ENCODE peak calls at places on chromosomes 4 and X, in four cellular contexts. One of them, this sample, is unnamed.
A peak's percentile ranks its signal among the peaks of the same experiment; 100 is the strongest.

GRCh38 chrX:40734956-40735317 is 405 bp downstream of the MED14 start:
- DNase-seq in HepG2: no peak
- DNase-seq in WTC11: no peak
- DNase-seq in K562: no peak
- DNase-seq in this sample: no peak

GRCh38 chr4:81676552-81676951 is 204.8 kb upstream of the RASGEF1B start:
- DNase-seq in WTC11: no peak
- DNase-seq in HepG2: no peak
- DNase-seq in K562: no peak
- DNase-seq in this sample: no peak

GRCh38 chr4:168931215-168931650 is 78.8 kb downstream of the CBR4 start:
- DNase-seq in HepG2: no peak
- DNase-seq in K562: no peak
- DNase-seq in WTC11: no peak
- DNase-seq in this sample: no peak

GRCh38 chr4:38160487-38161207 is 200.4 kb downstream of the PTTG2 start:
- DNase-seq in K562: peak; percentile 23
- DNase-seq in HepG2: peak; percentile 98
- DNase-seq in WTC11: no peak
- DNase-seq in this sample: peak; percentile 69

GRCh38 chr4:73375328-73375741 is 28.8 kb upstream of the ALB start:
- DNase-seq in HepG2: peak; percentile 89
- DNase-seq in K562: no peak
- DNase-seq in WTC11: no peak
- DNase-seq in this sample: no peak

GRCh38 chr4:15562623-15563022 is 92.5 kb downstream of the FBXL5 start:
- DNase-seq in HepG2: no peak
- DNase-seq in K562: no peak
- DNase-seq in WTC11: no peak
- DNase-seq in this sample: no peak

GRCh38 chrX:133171962-133172708 is 46.0 kb downstream of the TFDP3 start:
- DNase-seq in HepG2: no peak
- DNase-seq in K562: no peak
- DNase-seq in WTC11: no peak
- DNase-seq in this sample: no peak

GRCh38 chrX:9482408-9482807 is 17.6 kb downstream of the TBL1X start:
- DNase-seq in WTC11: no peak
- DNase-seq in K562: no peak
- DNase-seq in HepG2: no peak
- DNase-seq in this sample: no peak

GRCh38 chr4:186500721-186501304 is 54.6 kb downstream of the MTNR1A start:
- DNase-seq in HepG2: no peak
- DNase-seq in WTC11: peak; percentile 16
- DNase-seq in K562: peak; percentile 82
- DNase-seq in this sample: no peak

GRCh38 chrX:153957224-153957623 is 12.8 kb upstream of the RENBP start:
- DNase-seq in HepG2: no peak
- DNase-seq in WTC11: no peak
- DNase-seq in K562: no peak
- DNase-seq in this sample: no peak

GRCh38 chrX:9302400-9302799 is 162.5 kb upstream of the TBL1X start:
- DNase-seq in HepG2: no peak
- DNase-seq in WTC11: no peak
- DNase-seq in K562: no peak
- DNase-seq in this sample: no peak

GRCh38 chr4:159210975-159211374 is 108.1 kb downstream of the RAPGEF2 start:
- DNase-seq in HepG2: no peak
- DNase-seq in K562: no peak
- DNase-seq in WTC11: no peak
- DNase-seq in this sample: no peak

GRCh38 chrX:68438575-68438974 is 5.3 kb upstream of the OPHN1 start:
- DNase-seq in WTC11: no peak
- DNase-seq in K562: peak; percentile 20
- DNase-seq in HepG2: peak; percentile 30
- DNase-seq in this sample: no peak

GRCh38 chrX:77668391-77669237 is 117.4 kb downstream of the ATRX start:
- DNase-seq in HepG2: peak; percentile 1
- DNase-seq in K562: no peak
- DNase-seq in WTC11: no peak
- DNase-seq in this sample: no peak

GRCh38 chrX:132843387-132843786 is 115.0 kb downstream of the HS6ST2 start:
- DNase-seq in WTC11: no peak
- DNase-seq in K562: no peak
- DNase-seq in HepG2: no peak
- DNase-seq in this sample: no peak

GRCh38 chr4:52588097-52588496 is 71.0 kb downstream of the USP46 start:
- DNase-seq in WTC11: peak; percentile 64
- DNase-seq in K562: peak; percentile 51
- DNase-seq in HepG2: peak; percentile 33
- DNase-seq in this sample: no peak

GRCh38 chr4:112509243-112510190 is 6.5 kb downstream of the NEUROG2 start:
- DNase-seq in K562: no peak
- DNase-seq in HepG2: no peak
- DNase-seq in WTC11: peak; percentile 35
- DNase-seq in this sample: no peak

GRCh38 chr4:39514888-39515401 is 12.3 kb downstream of the UGDH start:
- DNase-seq in HepG2: peak; percentile 99
- DNase-seq in WTC11: no peak
- DNase-seq in K562: no peak
- DNase-seq in this sample: no peak

GRCh38 chrX:153657161-153657560 is 10.2 kb downstream of the DUSP9 start:
- DNase-seq in WTC11: no peak
- DNase-seq in HepG2: no peak
- DNase-seq in K562: no peak
- DNase-seq in this sample: no peak

GRCh38 chr4:38488891-38489861 is 174.8 kb upstream of the KLF3 start:
- DNase-seq in WTC11: peak; percentile 37
- DNase-seq in HepG2: no peak
- DNase-seq in K562: no peak
- DNase-seq in this sample: no peak

GRCh38 chr4:175614880-175615279 is 197.2 kb downstream of the GPM6A start:
- DNase-seq in WTC11: no peak
- DNase-seq in HepG2: no peak
- DNase-seq in K562: no peak
- DNase-seq in this sample: no peak

GRCh38 chrX:150478496-150479492 is 89.6 kb upstream of the MTM1 start:
- DNase-seq in HepG2: no peak
- DNase-seq in WTC11: no peak
- DNase-seq in K562: no peak
- DNase-seq in this sample: no peak

GRCh38 chr4:119010909-119011606 is 122.4 kb downstream of the SYNPO2 start:
- DNase-seq in K562: no peak
- DNase-seq in WTC11: no peak
- DNase-seq in HepG2: no peak
- DNase-seq in this sample: no peak

GRCh38 chr4:185849543-185850185 is 37.7 kb upstream of the SORBS2 start:
- DNase-seq in WTC11: no peak
- DNase-seq in HepG2: no peak
- DNase-seq in K562: no peak
- DNase-seq in this sample: no peak

GRCh38 chr4:57023104-57023503 is 44.4 kb downstream of the POLR2B start:
- DNase-seq in WTC11: no peak
- DNase-seq in HepG2: no peak
- DNase-seq in K562: no peak
- DNase-seq in this sample: no peak

GRCh38 chrX:132461886-132462285 is 27.0 kb downstream of the MBNL3 start:
- DNase-seq in WTC11: no peak
- DNase-seq in K562: no peak
- DNase-seq in HepG2: no peak
- DNase-seq in this sample: no peak

GRCh38 chrX:10932842-10933440 is 178.2 kb upstream of the HCCS start:
- DNase-seq in HepG2: no peak
- DNase-seq in WTC11: no peak
- DNase-seq in K562: no peak
- DNase-seq in this sample: no peak

GRCh38 chr4:117137143-117137542 is 51.8 kb upstream of the TRAM1L1 start:
- DNase-seq in HepG2: no peak
- DNase-seq in K562: no peak
- DNase-seq in WTC11: no peak
- DNase-seq in this sample: no peak

GRCh38 chrX:65635371-65635770 is 32.1 kb upstream of the MSN start:
- DNase-seq in K562: no peak
- DNase-seq in HepG2: no peak
- DNase-seq in WTC11: no peak
- DNase-seq in this sample: no peak

GRCh38 chr4:95358320-95358889 is 190.4 kb downstream of the UNC5C start:
- DNase-seq in WTC11: no peak
- DNase-seq in K562: no peak
- DNase-seq in HepG2: no peak
- DNase-seq in this sample: no peak

GRCh38 chrX:123830309-123830708 is 29.5 kb upstream of the XIAP start:
- DNase-seq in WTC11: no peak
- DNase-seq in K562: no peak
- DNase-seq in HepG2: peak; percentile 91
- DNase-seq in this sample: peak; percentile 64

GRCh38 chr4:149164282-149164681 is 651.4 kb downstream of the IQCM start:
- DNase-seq in WTC11: peak; percentile 28
- DNase-seq in HepG2: no peak
- DNase-seq in K562: no peak
- DNase-seq in this sample: no peak

GRCh38 chr4:137981277-137981676 is 260.9 kb downstream of the SLC7A11 start:
- DNase-seq in K562: no peak
- DNase-seq in WTC11: no peak
- DNase-seq in HepG2: no peak
- DNase-seq in this sample: no peak

GRCh38 chrX:115948018-115948923 is 222.3 kb upstream of the AGTR2 start:
- DNase-seq in HepG2: peak; percentile 47
- DNase-seq in WTC11: no peak
- DNase-seq in K562: no peak
- DNase-seq in this sample: peak; percentile 41

DNA sequence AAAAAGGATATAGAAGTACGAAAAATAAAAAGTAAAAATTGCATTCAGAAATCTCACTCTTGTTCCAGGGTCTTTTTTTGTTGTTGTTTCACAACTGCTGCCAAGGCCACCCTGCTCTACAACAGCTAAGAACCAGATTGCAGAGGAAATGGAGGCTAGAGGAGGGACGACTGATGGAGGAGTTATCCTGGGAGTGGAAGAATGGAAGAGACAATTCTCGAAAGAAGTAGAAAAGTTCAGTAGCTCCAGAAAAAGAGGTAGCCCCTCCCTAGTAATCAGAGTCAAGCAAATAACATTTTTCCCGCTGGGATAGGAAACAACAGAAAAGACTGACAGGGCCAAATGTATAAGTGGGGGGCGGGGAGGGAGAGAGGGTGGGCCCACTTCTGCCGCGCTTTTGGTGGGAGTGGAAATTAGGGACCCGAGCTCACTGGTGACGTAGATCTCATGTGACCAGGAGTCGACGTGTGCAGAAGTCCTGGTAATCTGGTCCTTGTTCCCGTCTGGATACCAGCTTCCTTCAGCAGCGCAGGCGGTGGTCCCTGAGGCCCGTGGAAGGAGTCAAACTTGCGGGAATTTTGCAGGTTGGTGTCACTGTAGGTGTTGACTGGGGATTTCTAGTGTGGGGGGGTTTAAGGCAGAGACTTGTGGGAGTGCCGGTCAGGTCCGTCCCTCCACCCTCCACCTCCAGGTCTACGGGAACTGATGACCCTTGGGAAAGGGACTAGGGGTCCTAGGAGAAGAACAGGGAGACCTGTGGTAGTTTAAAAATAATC is at the start of gene TCEAL9:
- DNase-seq in HepG2: peak; percentile 51
- DNase-seq in WTC11: peak; percentile 36
- DNase-seq in K562: peak; percentile 11
- DNase-seq in this sample: no peak
- TF ChIP-seq CREM in HepG2: peak; percentile 65
- TF ChIP-seq CREM in WTC11: no peak
- TF ChIP-seq CREM in K562: peak; percentile 91
- TF ChIP-seq CREM in this sample: no peak

GRCh38 chr4:166301266-166301665 is 428.2 kb downstream of the TLL1 start:
- DNase-seq in WTC11: no peak
- DNase-seq in K562: no peak
- DNase-seq in HepG2: no peak
- DNase-seq in this sample: no peak
- TF ChIP-seq CREM in WTC11: no peak
- TF ChIP-seq CREM in K562: no peak
- TF ChIP-seq CREM in HepG2: no peak
- TF ChIP-seq CREM in this sample: no peak

DNA sequence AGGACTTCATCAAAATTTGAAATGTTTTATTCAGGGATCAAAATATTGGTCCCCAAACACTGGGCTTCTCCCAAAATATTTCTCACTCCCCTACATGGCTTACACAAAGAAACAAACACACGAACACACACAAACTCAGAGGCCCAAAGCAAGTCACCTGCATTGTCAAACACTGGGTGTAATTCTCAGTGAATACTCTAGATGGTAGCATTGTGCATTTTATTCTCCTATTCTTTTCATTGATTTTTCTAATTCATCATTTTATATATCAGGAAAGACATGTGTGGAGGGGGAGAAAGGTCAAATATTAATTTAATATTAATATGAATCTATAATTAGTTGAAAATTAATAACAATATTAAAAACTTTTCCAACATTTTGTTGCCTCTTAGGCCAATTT is 72.3 kb upstream of the TNMD start:
- DNase-seq in K562: peak; percentile 6
- DNase-seq in WTC11: no peak
- DNase-seq in HepG2: no peak
- DNase-seq in this sample: no peak
- TF ChIP-seq CREM in K562: no peak
- TF ChIP-seq CREM in WTC11: no peak
- TF ChIP-seq CREM in HepG2: no peak
- TF ChIP-seq CREM in this sample: no peak

GRCh38 chr4:20181926-20182325 is 69.8 kb upstream of the SLIT2 start:
- DNase-seq in WTC11: no peak
- DNase-seq in K562: no peak
- DNase-seq in HepG2: no peak
- DNase-seq in this sample: no peak

GRCh38 chr4:20180509-20180908 is 71.2 kb upstream of the SLIT2 start:
- DNase-seq in WTC11: no peak
- DNase-seq in K562: no peak
- DNase-seq in HepG2: no peak
- DNase-seq in this sample: no peak

GRCh38 chr4:20176881-20177280 is 74.8 kb upstream of the SLIT2 start:
- DNase-seq in WTC11: no peak
- DNase-seq in HepG2: no peak
- DNase-seq in K562: no peak
- DNase-seq in this sample: no peak

DNA sequence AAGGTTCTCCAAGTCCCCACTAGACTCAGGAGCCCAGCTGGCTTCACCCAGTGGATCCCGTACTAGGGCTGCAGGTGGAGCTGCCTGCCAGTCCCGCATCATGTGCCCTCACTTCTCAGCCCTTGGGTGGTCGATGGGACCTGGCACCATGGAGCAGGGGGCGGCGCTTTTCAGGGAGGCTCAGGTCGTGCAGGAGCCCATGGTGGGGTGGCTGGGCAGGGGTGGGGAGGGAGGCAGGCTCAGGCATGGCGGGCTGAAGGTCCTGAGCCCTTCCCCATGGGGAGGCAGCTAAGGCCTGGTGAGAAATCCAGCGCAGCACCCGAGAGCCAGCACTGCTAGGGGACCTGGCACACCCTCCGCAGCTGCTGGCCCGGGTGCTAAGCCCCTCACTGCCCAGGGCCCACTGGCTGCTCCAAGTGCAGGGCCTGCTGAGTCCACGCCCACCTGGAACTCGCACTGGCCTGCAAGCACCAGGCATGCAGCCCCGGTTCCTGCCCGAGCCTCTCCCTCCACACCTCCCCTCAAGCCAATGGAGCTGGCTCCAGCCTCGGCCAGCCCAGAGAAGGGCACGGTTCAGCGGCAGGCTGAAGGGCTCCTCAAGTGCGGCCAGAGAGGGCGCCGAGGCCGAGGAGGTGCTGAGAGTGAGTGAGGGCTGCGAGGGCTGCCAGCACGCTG is 72.7 kb upstream of the SLIT2 start:
- DNase-seq in HepG2: no peak
- DNase-seq in K562: no peak
- DNase-seq in WTC11: peak; percentile 18
- DNase-seq in this sample: no peak
- TF ChIP-seq CREM in HepG2: no peak
- TF ChIP-seq CREM in K562: no peak
- TF ChIP-seq CREM in WTC11: no peak
- TF ChIP-seq CREM in this sample: no peak